ENCODE peak calls at places on chromosomes 7 and 10, in five cellular contexts. One of them, this sample, is unnamed.

GRCh38 chr10:99461230-99461629 is 30.8 kb upstream of the GOT1 start:
- DNase-seq in GDM1: no peak
- DNase-seq in NCI-H460: no peak
- DNase-seq in HTR-8/SVneo: no peak
- DNase-seq in activated CD4-positive, alpha-beta T cell treated with anti-CD3 and anti-CD28 coated beads, Interleukin-2, amount 50 U/mL, for 24 hours: no peak
- DNase-seq in this sample: no peak

GRCh38 chr10:16777473-16778370 is 39.5 kb downstream of the RSU1 start:
- DNase-seq in GDM1: no peak
- DNase-seq in NCI-H460: peak
- DNase-seq in HTR-8/SVneo: peak
- DNase-seq in activated CD4-positive, alpha-beta T cell treated with anti-CD3 and anti-CD28 coated beads, Interleukin-2, amount 50 U/mL, for 24 hours: no peak
- DNase-seq in this sample: no peak

GRCh38 chr7:116426428-116427156 is 72.9 kb upstream of the CAV2 start:
- DNase-seq in GDM1: no peak
- DNase-seq in NCI-H460: peak
- DNase-seq in HTR-8/SVneo: peak
- DNase-seq in activated CD4-positive, alpha-beta T cell treated with anti-CD3 and anti-CD28 coated beads, Interleukin-2, amount 50 U/mL, for 24 hours: no peak
- DNase-seq in this sample: no peak

GRCh38 chr10:45428611-45429510 is 54.8 kb downstream of the ALOX5 start:
- DNase-seq in GDM1: no peak
- DNase-seq in NCI-H460: no peak
- DNase-seq in HTR-8/SVneo: no peak
- DNase-seq in activated CD4-positive, alpha-beta T cell treated with anti-CD3 and anti-CD28 coated beads, Interleukin-2, amount 50 U/mL, for 24 hours: no peak
- DNase-seq in this sample: no peak

GRCh38 chr7:30206942-30207341 is 72.2 kb downstream of the MTURN start:
- DNase-seq in GDM1: no peak
- DNase-seq in NCI-H460: no peak
- DNase-seq in HTR-8/SVneo: no peak
- DNase-seq in activated CD4-positive, alpha-beta T cell treated with anti-CD3 and anti-CD28 coated beads, Interleukin-2, amount 50 U/mL, for 24 hours: no peak
- DNase-seq in this sample: no peak

GRCh38 chr10:32793033-32793432 is 165.0 kb downstream of the ITGB1 start:
- DNase-seq in GDM1: no peak
- DNase-seq in NCI-H460: no peak
- DNase-seq in HTR-8/SVneo: no peak
- DNase-seq in activated CD4-positive, alpha-beta T cell treated with anti-CD3 and anti-CD28 coated beads, Interleukin-2, amount 50 U/mL, for 24 hours: no peak
- DNase-seq in this sample: no peak

GRCh38 chr10:14586901-14587300 is 187.8 kb downstream of the FAM107B start:
- DNase-seq in GDM1: no peak
- DNase-seq in NCI-H460: no peak
- DNase-seq in HTR-8/SVneo: no peak
- DNase-seq in activated CD4-positive, alpha-beta T cell treated with anti-CD3 and anti-CD28 coated beads, Interleukin-2, amount 50 U/mL, for 24 hours: no peak
- DNase-seq in this sample: no peak

GRCh38 chr7:44783407-44783806 is 13.1 kb upstream of the PPIA start:
- DNase-seq in GDM1: no peak
- DNase-seq in NCI-H460: no peak
- DNase-seq in HTR-8/SVneo: no peak
- DNase-seq in activated CD4-positive, alpha-beta T cell treated with anti-CD3 and anti-CD28 coated beads, Interleukin-2, amount 50 U/mL, for 24 hours: no peak
- DNase-seq in this sample: no peak

GRCh38 chr7:73717991-73718405 is 1.5 kb downstream of the STX1A start:
- DNase-seq in GDM1: peak
- DNase-seq in NCI-H460: peak
- DNase-seq in HTR-8/SVneo: no peak
- DNase-seq in activated CD4-positive, alpha-beta T cell treated with anti-CD3 and anti-CD28 coated beads, Interleukin-2, amount 50 U/mL, for 24 hours: peak
- DNase-seq in this sample: no peak

GRCh38 chr7:68699090-68699711 is 899.1 kb upstream of the AUTS2 start:
- DNase-seq in GDM1: no peak
- DNase-seq in NCI-H460: no peak
- DNase-seq in HTR-8/SVneo: peak
- DNase-seq in activated CD4-positive, alpha-beta T cell treated with anti-CD3 and anti-CD28 coated beads, Interleukin-2, amount 50 U/mL, for 24 hours: no peak
- DNase-seq in this sample: no peak

GRCh38 chr7:118259115-118259514 is 34.6 kb downstream of the ANKRD7 start:
- DNase-seq in GDM1: no peak
- DNase-seq in NCI-H460: no peak
- DNase-seq in HTR-8/SVneo: no peak
- DNase-seq in activated CD4-positive, alpha-beta T cell treated with anti-CD3 and anti-CD28 coated beads, Interleukin-2, amount 50 U/mL, for 24 hours: no peak
- DNase-seq in this sample: no peak

GRCh38 chr10:31011660-31012022 is 20.0 kb downstream of the ZNF438 start:
- DNase-seq in GDM1: no peak
- DNase-seq in NCI-H460: no peak
- DNase-seq in HTR-8/SVneo: no peak
- DNase-seq in activated CD4-positive, alpha-beta T cell treated with anti-CD3 and anti-CD28 coated beads, Interleukin-2, amount 50 U/mL, for 24 hours: no peak
- DNase-seq in this sample: no peak

This sample was measured in mesothelial cell of epicardium.